ENCODE peak calls at places on chromosomes 16 and 17, in nine cellular contexts. W is lung, D is putamen, Y is NCI-H774, J is T-cell, G is heart right ventricle, F is Caki2, C is cardiac fibroblast, A is myocyte. Q is an unnamed sample.

GRCh38 chr16:21610766-21611165 is 11.4 kb downstream of the METTL9 start:
- DNase-seq in W (no peak), C (no peak), Y (no peak), A (no peak), J (no peak), G (no peak), D (no peak), F (peak), Q (no peak)

GRCh38 chr16:1941162-1941923 is 1.7 kb downstream of the MSRB1 start:
- DNase-seq in F (peak), G (no peak), J (no peak), W (no peak), Y (no peak), C (no peak), A (no peak), D (no peak), Q (no peak)

GRCh38 chr16:27318399-27319256 is 4.9 kb downstream of the IL4R start:
- DNase-seq in Y (no peak), F (no peak), G (peak), W (peak), J (peak), A (no peak), C (peak), D (no peak), Q (no peak)

GRCh38 chr16:35562471-35562870 is 2103.1 kb downstream of the TP53TG3F start:
- DNase-seq in G (no peak), D (no peak), A (no peak), J (no peak), C (no peak), Y (no peak), F (no peak), W (no peak), Q (no peak)

GRCh38 chr17:3482851-3483250 is 7.1 kb downstream of the ASPA start:
- DNase-seq in W (no peak), A (no peak), J (no peak), F (no peak), D (no peak), G (no peak), Y (no peak), C (no peak), Q (no peak)

GRCh38 chr17:36934144-36934758 is 3.0 kb upstream of the LHX1 start:
- DNase-seq in D (no peak), F (no peak), C (no peak), A (no peak), J (no peak), Y (no peak), W (no peak), G (no peak), Q (no peak)

GRCh38 chr16:84675423-84675822 is 24.4 kb upstream of the USP10 start:
- DNase-seq in D (no peak), W (no peak), A (no peak), Y (no peak), G (no peak), F (no peak), J (no peak), C (no peak), Q (no peak)

GRCh38 chr17:73309727-73310555 is 1.9 kb downstream of the CDC42EP4 start:
- DNase-seq in W (no peak), C (no peak), A (no peak), J (no peak), Y (no peak), D (no peak), G (no peak), F (peak), Q (no peak)

GRCh38 chr16:83936581-83937165 is 16.4 kb upstream of the OSGIN1 start:
- DNase-seq in D (no peak), G (no peak), F (no peak), C (no peak), A (no peak), W (no peak), J (no peak), Y (no peak), Q (no peak)

GRCh38 chr16:48556913-48557351 is 53.0 kb downstream of the N4BP1 start:
- DNase-seq in D (no peak), J (no peak), Y (no peak), F (no peak), A (peak), W (no peak), C (peak), G (no peak), Q (no peak)

GRCh38 chr17:17229416-17230098 is 7.4 kb downstream of the FLCN start:
- DNase-seq in C (no peak), F (no peak), G (no peak), Y (no peak), A (peak), J (no peak), D (no peak), W (no peak), Q (no peak)

GRCh38 chr16:19859603-19860002 is 25.0 kb downstream of the GPRC5B start:
- DNase-seq in W (no peak), Y (no peak), F (no peak), A (no peak), C (no peak), J (no peak), G (no peak), D (peak), Q (no peak)

GRCh38 chr16:89890200-89890599 is 16.8 kb downstream of the TCF25 start:
- DNase-seq in C (no peak), F (no peak), Y (no peak), A (no peak), D (no peak), W (no peak), G (no peak), J (no peak), Q (no peak)

GRCh38 chr17:32161506-32162365 is 19.4 kb downstream of the RHOT1 start:
- DNase-seq in Y (no peak), J (no peak), A (peak), W (no peak), D (no peak), C (peak), G (no peak), F (peak), Q (no peak)

GRCh38 chr16:17321824-17322223 is 148.9 kb downstream of the XYLT1 start:
- DNase-seq in W (no peak), D (no peak), Y (no peak), C (peak), J (no peak), G (no peak), F (no peak), A (no peak), Q (no peak)

GRCh38 chr16:88067530-88068411 is 116.5 kb downstream of the BANP start:
- DNase-seq in A (no peak), D (no peak), G (no peak), J (no peak), C (no peak), W (no peak), Y (no peak), F (no peak), Q (no peak)

GRCh38 chr17:29840884-29841283 is 89.1 kb downstream of the SSH2 start:
- DNase-seq in C (peak), A (peak), W (no peak), F (peak), D (no peak), Y (no peak), G (no peak), J (no peak), Q (no peak)

GRCh38 chr16:86195863-86196630 is 297.1 kb downstream of the IRF8 start:
- DNase-seq in Y (no peak), W (no peak), F (no peak), D (no peak), G (no peak), J (no peak), A (no peak), C (no peak), Q (no peak)

GRCh38 chr17:73500414-73500999 is 143.7 kb downstream of the SDK2 start:
- DNase-seq in A (no peak), J (no peak), F (no peak), W (no peak), C (no peak), G (no peak), D (no peak), Y (no peak), Q (no peak)

Q was measured in NCI-H1048.